ENCODE peak calls at places on chromosomes 5 and 9, in six cellular contexts. T, J, E, L, I and N are unnamed samples.
A peak's percentile ranks its signal among the peaks of the same experiment; 100 is the strongest.

GRCh38 chr5:32880781-32881180 is 169.7 kb downstream of the NPR3 start:
- DNase-seq in E (no peak), L (no peak), I (no peak), T (no peak), J (no peak), N (no peak)

GRCh38 chr5:39794511-39794910 is 369.7 kb upstream of the DAB2 start:
- DNase-seq in E (no peak), T (no peak), J (no peak), L (no peak), I (peak; percentile 73), N (no peak)

GRCh38 chr9:121483049-121483448 is 16.6 kb downstream of the GGTA1 start:
- DNase-seq in L (no peak), E (no peak), I (peak; percentile 18), T (peak; percentile 82), J (no peak), N (no peak)

GRCh38 chr9:26756881-26757280 is 135.7 kb downstream of the CAAP1 start:
- DNase-seq in E (no peak), I (no peak), L (no peak), T (no peak), J (no peak), N (no peak)

GRCh38 chr5:108295588-108296368 is 86.1 kb downstream of the FBXL17 start:
- DNase-seq in E (peak; percentile 36), L (no peak), J (no peak), T (no peak), I (peak; percentile 43), N (no peak)

GRCh38 chr9:119369670-119370366 is 583 bp upstream of the BRINP1 start:
- DNase-seq in L (no peak), I (no peak), T (peak; percentile 59), E (no peak), J (no peak), N (no peak)

GRCh38 chr9:130680836-130681768 is 12.5 kb upstream of the EXOSC2 start:
- DNase-seq in L (peak; percentile 75), T (peak; percentile 93), J (peak; percentile 58), E (peak; percentile 50), I (peak; percentile 87), N (no peak)

GRCh38 chr9:98418578-98419259 is 163.3 kb upstream of the TBC1D2 start:
- DNase-seq in J (no peak), I (no peak), E (no peak), L (no peak), T (no peak), N (no peak)

GRCh38 chr5:17219006-17219422 is 1.6 kb downstream of the BASP1 start:
- DNase-seq in I (no peak), T (peak; percentile 74), J (no peak), L (peak; percentile 41), E (no peak), N (no peak)

GRCh38 chr5:148906968-148907367 is 80.6 kb downstream of the ADRB2 start:
- DNase-seq in T (no peak), E (no peak), J (no peak), L (no peak), I (no peak), N (no peak)

GRCh38 chr9:99092643-99093491 is 12.0 kb upstream of the TGFBR1 start:
- DNase-seq in L (no peak), I (no peak), J (no peak), E (no peak), T (no peak), N (no peak)

GRCh38 chr5:11426442-11426841 is 477.8 kb downstream of the CTNND2 start:
- DNase-seq in L (no peak), J (no peak), T (no peak), E (no peak), I (no peak), N (no peak)

GRCh38 chr5:123359454-123359853 is 63.7 kb downstream of the CEP120 start:
- DNase-seq in L (no peak), J (no peak), I (no peak), T (no peak), E (no peak), N (no peak)

GRCh38 chr9:77588319-77588937 is 59.7 kb downstream of the GNA14 start:
- DNase-seq in T (peak; percentile 37), E (peak; percentile 91), I (peak; percentile 69), L (no peak), J (no peak), N (no peak)

GRCh38 chr5:171978519-171978918 is 27.9 kb downstream of the FBXW11 start:
- DNase-seq in E (no peak), T (no peak), L (no peak), I (no peak), J (no peak), N (peak; percentile 57)

GRCh38 chr5:148465381-148466290 is 81.9 kb downstream of the FBXO38 start:
- DNase-seq in J (no peak), L (no peak), E (no peak), T (peak; percentile 79), I (no peak), N (no peak)

GRCh38 chr9:112377087-112377486 is 2.8 kb upstream of the HSDL2 start:
- DNase-seq in J (no peak), T (no peak), L (no peak), E (no peak), I (no peak), N (no peak)